ENCODE peak calls at places on chromosomes 11 and 22, in six cellular contexts. O is AG04449, R is AG04450, Q is GM23338, I is left ventricle myocardium inferior, E is adrenal gland. F is an unnamed sample.

GRCh38 chr22:36212896-36213295 is 11.3 kb upstream of the APOL4 start:
- DNase-seq in O (no peak), R (no peak), Q (no peak), I (no peak), E (no peak), F (no peak)

GRCh38 chr22:29117799-29118477 is 45.1 kb downstream of the KREMEN1 start:
- DNase-seq in O (no peak), R (no peak), Q (no peak), I (no peak), E (no peak), F (no peak)

GRCh38 chr22:38290347-38290746 is 17.5 kb upstream of the TMEM184B start:
- DNase-seq in O (no peak), R (no peak), Q (no peak), I (no peak), E (no peak), F (no peak)

GRCh38 chr11:117866526-117866925 is 9.9 kb downstream of the FXYD6 start:
- DNase-seq in O (no peak), R (no peak), Q (no peak), I (no peak), E (no peak), F (no peak)

GRCh38 chr11:72738199-72739141 is 13.7 kb downstream of the ARAP1 start:
- DNase-seq in O (no peak), R (no peak), Q (peak; percentile 33), I (no peak), E (peak; percentile 61), F (no peak)

GRCh38 chr11:15818132-15818842 is 538.1 kb downstream of the SOX6 start:
- DNase-seq in O (no peak), R (no peak), Q (no peak), I (no peak), E (no peak), F (no peak)

GRCh38 chr11:117319214-117319840 is 3.3 kb upstream of the BACE1 start:
- DNase-seq in O (peak; percentile 57), R (no peak), Q (no peak), I (no peak), E (no peak), F (no peak)

GRCh38 chr11:106156290-106156937 is 79.0 kb downstream of the AASDHPPT start:
- DNase-seq in O (peak; percentile 31), R (peak; percentile 70), Q (peak; percentile 72), I (no peak), E (peak; percentile 52), F (peak; percentile 66)

GRCh38 chr22:35337932-35338331 is 38.2 kb downstream of the TOM1 start:
- DNase-seq in O (no peak), R (no peak), Q (peak; percentile 54), I (no peak), E (no peak), F (no peak)

GRCh38 chr11:86174101-86175046 is 70.2 kb upstream of the EED start:
- DNase-seq in O (peak; percentile 98), R (peak; percentile 92), Q (no peak), I (peak; percentile 77), E (peak; percentile 94), F (peak; percentile 98)

GRCh38 chr22:43483669-43484068 is 71.9 kb downstream of the MPPED1 start:
- DNase-seq in O (no peak), R (no peak), Q (no peak), I (no peak), E (no peak), F (no peak)

GRCh38 chr11:17298302-17298701 is 21.8 kb downstream of the NUCB2 start:
- DNase-seq in O (no peak), R (no peak), Q (no peak), I (no peak), E (no peak), F (no peak)

GRCh38 chr11:102850973-102851745 is 7.8 kb upstream of the MMP3 start:
- DNase-seq in O (peak; percentile 85), R (peak; percentile 46), Q (no peak), I (no peak), E (no peak), F (peak; percentile 80)

GRCh38 chr11:64334764-64335741 is 5.0 kb upstream of the CCDC88B start:
- DNase-seq in O (peak; percentile 58), R (peak; percentile 75), Q (peak; percentile 56), I (no peak), E (peak; percentile 96), F (peak; percentile 68)

GRCh38 chr11:112025682-112026081 is 474 bp downstream of the DLAT start:
- DNase-seq in O (no peak), R (no peak), Q (no peak), I (no peak), E (no peak), F (no peak)

GRCh38 chr11:31903225-31904074 is 92.3 kb upstream of the PAX6 start:
- DNase-seq in O (no peak), R (no peak), Q (no peak), I (peak; percentile 58), E (no peak), F (no peak)

GRCh38 chr11:15707971-15708370 is 593.2 kb downstream of the INSC start:
- DNase-seq in O (no peak), R (no peak), Q (peak; percentile 11), I (peak; percentile 18), E (no peak), F (no peak)

GRCh38 chr11:109439684-109440083 is 17.7 kb downstream of the C11orf87 start:
- DNase-seq in O (no peak), R (no peak), Q (no peak), I (no peak), E (no peak), F (no peak)

GRCh38 chr11:62402226-62402625 is 16.6 kb upstream of the SCGB1A1 start:
- DNase-seq in O (no peak), R (no peak), Q (no peak), I (peak; percentile 63), E (peak; percentile 43), F (no peak)
- H3K4me3 ChIP-seq in O (no peak overlapping the region), R (no peak overlapping the region), Q (no peak overlapping the region), I (peak overlapping the region; percentile 14), E (no peak overlapping the region), F (no peak overlapping the region)

DNA sequence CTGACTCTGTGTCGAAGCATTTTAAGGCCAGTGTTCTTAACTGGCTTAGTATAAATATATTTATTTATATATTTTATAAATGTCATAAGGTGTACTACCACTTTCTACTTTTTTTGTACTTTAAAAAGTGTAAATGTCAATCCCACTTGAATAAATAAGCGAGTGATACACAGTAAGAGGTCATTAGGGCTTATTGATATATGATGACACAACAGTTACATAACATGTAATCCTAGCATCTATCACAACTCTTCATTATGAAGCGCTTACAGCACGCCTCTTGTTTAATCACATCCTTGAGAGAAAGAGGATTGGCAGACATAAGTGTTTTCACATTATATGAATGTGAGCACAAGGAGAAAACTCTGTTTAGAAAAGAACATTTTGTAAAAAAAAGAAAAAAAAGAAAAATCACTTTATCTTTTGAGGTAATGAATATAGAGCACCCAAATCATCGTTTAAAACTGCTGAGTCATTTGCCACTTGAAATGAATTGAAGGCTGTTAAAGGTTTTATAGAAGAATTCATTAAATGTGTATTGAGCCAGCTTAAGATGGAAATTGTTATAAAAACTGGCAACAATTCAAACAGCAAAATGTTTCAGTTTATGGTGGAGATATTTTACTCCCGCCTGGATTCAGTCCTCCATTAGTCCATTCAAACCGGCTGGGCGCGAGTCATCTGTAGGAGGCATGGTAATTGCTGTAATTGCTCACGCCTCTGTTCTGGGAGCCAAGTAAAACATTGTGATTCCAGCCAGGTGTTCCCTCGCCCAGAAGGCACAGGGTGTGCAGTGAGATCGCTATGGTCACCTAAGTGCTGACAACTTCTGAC is 627.3 kb upstream of the KIRREL3 start:
- DNase-seq in O (no peak), R (no peak), Q (no peak), I (no peak), E (no peak), F (no peak)
- H3K4me3 ChIP-seq in O (no peak overlapping the region), R (no peak overlapping the region), Q (no peak overlapping the region), I (no peak overlapping the region), E (no peak overlapping the region), F (no peak overlapping the region)

GRCh38 chr22:17086301-17086700 is 1.5 kb downstream of the IL17RA start:
- DNase-seq in O (no peak), R (no peak), Q (no peak), I (no peak), E (no peak), F (no peak)
- H3K4me3 ChIP-seq in O (peak overlapping the region; percentile 80), R (peak overlapping the region; percentile 17), Q (peak overlapping the region; percentile 83), I (peak overlapping the region; percentile 86), E (no peak overlapping the region), F (no peak overlapping the region)

GRCh38 chr11:8111636-8112035 is 30.6 kb downstream of the TUB start:
- DNase-seq in O (no peak), R (no peak), Q (no peak), I (no peak), E (no peak), F (no peak)
- H3K4me3 ChIP-seq in O (no peak overlapping the region), R (no peak overlapping the region), Q (no peak overlapping the region), I (no peak overlapping the region), E (no peak overlapping the region), F (no peak overlapping the region)

DNA sequence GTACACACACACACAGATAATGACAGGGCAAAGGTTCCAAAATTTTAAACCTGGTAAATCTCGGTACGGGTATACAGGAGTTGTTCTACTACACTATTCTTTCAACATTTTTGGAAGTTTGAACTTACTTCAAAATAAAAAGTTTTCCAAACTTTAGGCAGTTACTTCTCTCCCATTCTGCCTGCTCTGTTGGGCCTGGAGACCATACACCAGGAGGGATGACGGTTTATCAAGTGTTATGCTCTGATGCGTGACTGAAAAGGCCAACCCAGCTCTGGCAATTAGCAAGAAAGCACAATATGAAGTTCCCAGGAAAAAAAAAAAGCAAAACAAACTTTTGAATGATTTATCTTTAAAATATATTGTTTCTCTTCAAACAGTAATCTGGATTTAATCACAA is 969 bp downstream of the SERPIND1 start:
- DNase-seq in O (no peak), R (no peak), Q (no peak), I (no peak), E (no peak), F (no peak)
- H3K4me3 ChIP-seq in O (no peak overlapping the region), R (no peak overlapping the region), Q (no peak overlapping the region), I (no peak overlapping the region), E (no peak overlapping the region), F (no peak overlapping the region)

F was measured in AG09309.